ENCODE peak calls at places on chromosomes 7 and 10, in six cellular contexts. J is Peyer's patch, S is RWPE2, D is IMR-90, P is WERI-Rb-1, M is cardiac muscle cell. Y is an unnamed sample.

GRCh38 chr7:92835140-92835850 is 1.1 kb downstream of the CDK6 start:
- DNase-seq in J (peak), S (peak), D (peak), P (peak), M (peak), Y (peak)

GRCh38 chr10:35912615-35913170 is 270.6 kb upstream of the FZD8 start:
- DNase-seq in J (no peak), S (no peak), D (peak), P (no peak), M (no peak), Y (no peak)

GRCh38 chr7:75623390-75624133 is 115.2 kb downstream of the HIP1 start:
- DNase-seq in J (no peak), S (no peak), D (peak), P (no peak), M (peak), Y (peak)

GRCh38 chr10:13712799-13713581 is 126.2 kb downstream of the PRPF18 start:
- DNase-seq in J (peak), S (peak), D (peak), P (peak), M (no peak), Y (peak)

GRCh38 chr10:9010093-9010492 is 955.6 kb downstream of the GATA3 start:
- DNase-seq in J (no peak), S (no peak), D (no peak), P (no peak), M (peak), Y (no peak)

GRCh38 chr10:60434418-60435046 is 44.9 kb upstream of the ANK3 start:
- DNase-seq in J (peak), S (no peak), D (peak), P (peak), M (peak), Y (no peak)

GRCh38 chr10:23412223-23412622 is 26.7 kb upstream of the OTUD1 start:
- DNase-seq in J (no peak), S (no peak), D (peak), P (no peak), M (no peak), Y (no peak)

GRCh38 chr7:50281680-50282445 is 22.7 kb upstream of the IKZF1 start:
- DNase-seq in J (peak), S (no peak), D (no peak), P (no peak), M (no peak), Y (peak)

GRCh38 chr10:82358486-82359097 is 483.6 kb downstream of the NRG3 start:
- DNase-seq in J (no peak), S (no peak), D (peak), P (no peak), M (peak), Y (no peak)

GRCh38 chr10:24115403-24115802 is 93.5 kb upstream of the KIAA1217 start:
- DNase-seq in J (no peak), S (no peak), D (no peak), P (no peak), M (no peak), Y (no peak)

GRCh38 chr7:46747222-46747621 is 826.1 kb upstream of the IGFBP3 start:
- DNase-seq in J (no peak), S (no peak), D (no peak), P (no peak), M (no peak), Y (no peak)

GRCh38 chr7:95404316-95404715 is 8.1 kb upstream of the PON3 start:
- DNase-seq in J (no peak), S (no peak), D (peak), P (peak), M (no peak), Y (no peak)

GRCh38 chr10:29157321-29157720 is 131.5 kb upstream of the LYZL1 start:
- DNase-seq in J (no peak), S (no peak), D (no peak), P (no peak), M (no peak), Y (no peak)

GRCh38 chr10:35378547-35379210 is 42.4 kb downstream of the CCNY start:
- DNase-seq in J (no peak), S (no peak), D (peak), P (no peak), M (no peak), Y (no peak)

GRCh38 chr10:15426558-15426957 is 55.5 kb upstream of the FAM171A1 start:
- DNase-seq in J (no peak), S (no peak), D (no peak), P (no peak), M (no peak), Y (no peak)

GRCh38 chr7:137689761-137690160 is 157.0 kb downstream of the DGKI start:
- DNase-seq in J (no peak), S (no peak), D (no peak), P (no peak), M (no peak), Y (no peak)

GRCh38 chr7:157310676-157311185 is 26.1 kb upstream of the DNAJB6 start:
- DNase-seq in J (no peak), S (no peak), D (peak), P (no peak), M (no peak), Y (no peak)

GRCh38 chr7:145339319-145339718 is 503.5 kb upstream of the TPK1 start:
- DNase-seq in J (no peak), S (no peak), D (no peak), P (no peak), M (no peak), Y (no peak)

GRCh38 chr10:47282005-47282656 is 17.9 kb upstream of the GDF10 start:
- DNase-seq in J (no peak), S (no peak), D (no peak), P (no peak), M (no peak), Y (no peak)

GRCh38 chr7:66189695-66190503 is 15.2 kb upstream of the TPST1 start:
- DNase-seq in J (no peak), S (no peak), D (no peak), P (no peak), M (no peak), Y (peak)

GRCh38 chr10:95602382-95602781 is 41.2 kb upstream of the SORBS1 start:
- DNase-seq in J (no peak), S (no peak), D (no peak), P (no peak), M (no peak), Y (no peak)

GRCh38 chr7:77811895-77812685 is 13.5 kb downstream of the PHTF2 start:
- DNase-seq in J (no peak), S (no peak), D (peak), P (no peak), M (no peak), Y (no peak)

GRCh38 chr10:35335718-35336083 is 608 bp upstream of the CCNY start:
- DNase-seq in J (peak), S (no peak), D (no peak), P (no peak), M (no peak), Y (no peak)

GRCh38 chr7:106047818-106048490 is 64.2 kb downstream of the SYPL1 start:
- DNase-seq in J (no peak), S (no peak), D (no peak), P (no peak), M (no peak), Y (no peak)

GRCh38 chr7:131148708-131149428 is 178.8 kb upstream of the MKLN1 start:
- DNase-seq in J (no peak), S (no peak), D (no peak), P (no peak), M (no peak), Y (no peak)

GRCh38 chr10:73590881-73591577 is at the start of gene USP54:
- DNase-seq in J (no peak), S (no peak), D (peak), P (no peak), M (peak), Y (no peak)

GRCh38 chr10:91632671-91633550 is at the start of gene PPP1R3C:
- DNase-seq in J (peak), S (peak), D (peak), P (peak), M (peak), Y (peak)

GRCh38 chr10:113058175-113058961 is 108.3 kb downstream of the TCF7L2 start:
- DNase-seq in J (no peak), S (no peak), D (peak), P (peak), M (peak), Y (no peak)

GRCh38 chr10:119025336-119025735 is 4.2 kb upstream of the NANOS1 start:
- DNase-seq in J (no peak), S (peak), D (peak), P (no peak), M (peak), Y (peak)

GRCh38 chr10:43888551-43888950 is 239.9 kb upstream of the ZNF32 start:
- DNase-seq in J (no peak), S (no peak), D (peak), P (no peak), M (no peak), Y (no peak)

GRCh38 chr7:155635817-155636216 is 8.6 kb upstream of the RBM33 start:
- DNase-seq in J (no peak), S (no peak), D (no peak), P (no peak), M (no peak), Y (no peak)

GRCh38 chr7:115218076-115218475 is 296.2 kb downstream of the MDFIC start:
- DNase-seq in J (no peak), S (no peak), D (no peak), P (no peak), M (no peak), Y (no peak)

GRCh38 chr10:7133958-7134357 is 276.9 kb downstream of the SFMBT2 start:
- DNase-seq in J (no peak), S (no peak), D (no peak), P (no peak), M (no peak), Y (no peak)

GRCh38 chr10:85542936-85543730 is 823.5 kb downstream of the GRID1 start:
- DNase-seq in J (no peak), S (no peak), D (no peak), P (no peak), M (no peak), Y (no peak)

GRCh38 chr7:99455874-99456273 is 10.1 kb downstream of the ATP5MF start:
- DNase-seq in J (no peak), S (no peak), D (no peak), P (no peak), M (no peak), Y (no peak)

GRCh38 chr7:73865738-73866445 is 4.9 kb downstream of the TMEM270 start:
- DNase-seq in J (no peak), S (no peak), D (peak), P (peak), M (peak), Y (no peak)

GRCh38 chr7:44486693-44487092 is 3.8 kb downstream of the NUDCD3 start:
- DNase-seq in J (no peak), S (no peak), D (peak), P (no peak), M (no peak), Y (no peak)

GRCh38 chr10:52212802-52213510 is 101.1 kb upstream of the DKK1 start:
- DNase-seq in J (no peak), S (no peak), D (no peak), P (no peak), M (no peak), Y (no peak)

GRCh38 chr7:129607471-129608120 is 3.9 kb upstream of the NRF1 start:
- DNase-seq in J (peak), S (no peak), D (no peak), P (peak), M (peak), Y (no peak)

DNA sequence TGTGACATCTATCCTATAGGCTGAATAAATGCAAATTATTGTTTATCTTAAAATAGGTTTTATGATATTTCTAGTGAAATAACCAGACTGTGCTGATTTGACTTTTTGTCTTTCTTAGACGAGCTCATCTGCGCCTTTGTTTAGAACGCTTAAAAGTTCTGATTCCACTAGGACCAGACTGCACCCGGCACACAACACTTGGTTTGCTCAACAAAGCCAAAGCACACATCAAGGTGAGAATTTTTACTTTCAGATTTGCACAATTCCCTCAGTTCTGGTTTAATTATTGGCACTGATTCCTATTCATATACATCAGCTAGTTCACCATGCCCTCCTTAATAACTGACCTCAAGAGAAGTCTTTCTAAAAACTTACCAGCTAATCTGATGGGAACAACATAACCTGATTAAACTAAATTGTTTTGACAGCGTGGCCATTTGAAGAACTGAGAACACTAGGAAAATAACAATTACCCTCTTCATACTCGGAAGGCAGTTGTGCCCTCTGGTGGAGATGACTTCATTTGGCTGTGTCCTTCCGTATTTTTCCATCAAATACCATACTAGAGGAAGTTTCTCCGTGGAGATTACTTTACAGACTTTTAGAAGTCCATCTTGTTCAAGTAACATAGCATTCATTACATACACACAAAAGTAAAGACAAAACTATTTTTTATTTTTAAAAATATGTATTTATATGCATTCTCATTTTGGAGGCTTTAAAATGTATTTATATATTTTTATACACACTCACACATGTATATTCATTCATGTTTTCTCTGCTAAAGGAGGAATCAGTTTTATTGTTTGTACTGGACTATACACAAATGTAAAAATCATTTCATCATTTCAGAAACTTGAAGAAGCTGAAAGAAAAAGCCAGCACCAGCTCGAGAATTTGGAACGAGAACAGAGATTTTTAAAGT is 25.4 kb downstream of the SMNDC1 start:
- DNase-seq in J (peak), S (no peak), D (peak), P (peak), M (peak), Y (no peak)
- H3K4me3 ChIP-seq in J (no peak), S (no peak), D (no peak), P (no peak), M (no peak), Y (no peak)

DNA sequence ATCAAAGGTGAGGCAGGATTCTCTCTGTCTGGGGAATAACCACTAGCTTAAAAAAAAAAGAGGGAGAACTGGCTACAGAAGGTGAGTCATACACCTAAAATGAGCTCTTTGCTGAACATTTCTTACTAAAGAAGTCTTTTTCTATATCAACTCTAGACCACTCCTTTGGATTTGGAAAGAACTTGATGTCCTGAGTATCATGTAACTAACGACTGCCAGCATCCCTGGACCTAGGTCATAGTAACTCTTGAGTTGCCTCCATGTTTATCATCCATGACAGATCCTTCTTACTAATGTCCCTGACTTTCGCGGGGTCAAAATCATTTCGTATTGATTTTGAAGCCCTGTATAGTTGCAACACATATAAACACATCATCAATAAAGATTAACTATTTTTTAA is 89.1 kb downstream of the CNOT4 start:
- DNase-seq in J (no peak), S (no peak), D (peak), P (no peak), M (no peak), Y (no peak)
- H3K4me3 ChIP-seq in J (no peak), S (no peak), D (no peak), P (no peak), M (no peak), Y (no peak)

GRCh38 chr10:92689663-92690210 is at the start of gene HHEX:
- DNase-seq in J (peak), S (no peak), D (peak), P (peak), M (peak), Y (peak)

GRCh38 chr10:92690211-92691041 is 671 bp downstream of the HHEX start:
- DNase-seq in J (peak), S (peak), D (peak), P (no peak), M (peak), Y (peak)

GRCh38 chr10:92692085-92692671 is 2.4 kb downstream of the HHEX start:
- DNase-seq in J (no peak), S (no peak), D (no peak), P (no peak), M (no peak), Y (no peak)

GRCh38 chr10:92691591-92692084 is 1.9 kb downstream of the HHEX start:
- DNase-seq in J (peak), S (no peak), D (no peak), P (no peak), M (no peak), Y (peak)

DNA sequence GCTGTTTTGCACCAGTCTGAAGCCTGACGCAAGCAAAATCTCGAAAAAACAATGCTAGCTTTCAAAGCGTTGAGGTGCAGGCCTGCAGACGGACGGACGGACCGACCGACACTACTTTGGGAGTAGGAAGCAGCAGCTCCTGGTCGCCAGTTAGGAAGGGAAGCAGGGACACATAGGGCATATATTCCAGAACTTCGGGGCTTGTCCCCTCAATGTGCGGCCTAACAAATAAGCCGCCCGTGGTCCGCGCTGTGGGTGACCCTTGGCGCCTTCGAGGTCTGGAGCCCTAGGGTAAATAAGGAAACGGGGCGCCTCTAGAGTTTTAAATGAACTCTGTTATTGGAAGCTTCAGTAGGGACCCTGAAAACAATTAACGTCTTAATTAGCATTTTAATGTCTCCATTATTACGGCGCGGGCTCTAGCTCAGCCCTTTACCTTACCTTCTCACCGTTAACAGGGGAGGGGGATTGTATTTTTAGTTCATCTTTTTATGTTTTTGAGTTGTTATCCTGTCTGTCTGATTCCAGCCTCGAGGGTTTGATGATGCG is 1.4 kb downstream of the HHEX start:
- DNase-seq in J (no peak), S (no peak), D (no peak), P (no peak), M (no peak), Y (no peak)
- H3K4me3 ChIP-seq in J (peak), S (no peak), D (peak), P (no peak), M (no peak), Y (peak)

GRCh38 chr7:101288439-101288838 is 33.2 kb downstream of the IFT22 start:
- DNase-seq in J (no peak), S (no peak), D (no peak), P (no peak), M (no peak), Y (no peak)
- H3K4me3 ChIP-seq in J (no peak), S (no peak), D (no peak), P (no peak), M (no peak), Y (no peak)

GRCh38 chr10:111077715-111078504 is 1.1 kb downstream of the ADRA2A start:
- DNase-seq in J (no peak), S (no peak), D (no peak), P (no peak), M (no peak), Y (peak)
- H3K4me3 ChIP-seq in J (peak), S (no peak), D (no peak), P (peak), M (peak), Y (peak)